ENCODE peak calls at places on chromosomes 11 and 22, in eight cellular contexts. L is CD4-positive, alpha-beta T cell; E is RWPE1; K is PC-9; U is GM12865; Z is MM.1S; W is ovary; M is thoracic aorta. H is an unnamed sample.

GRCh38 chr11:47109051-47109791 is 67.5 kb downstream of the ARFGAP2 start:
- DNase-seq in L (no peak), E (no peak), K (no peak), U (peak), Z (no peak), W (no peak), M (no peak), H (no peak)

GRCh38 chr11:107591446-107592236 is 694 bp downstream of the ELMOD1 start:
- DNase-seq in L (no peak), E (no peak), K (no peak), U (peak), Z (peak), W (no peak), M (no peak), H (peak)

GRCh38 chr11:32056445-32056844 is 34.4 kb upstream of the RCN1 start:
- DNase-seq in L (no peak), E (no peak), K (no peak), U (no peak), Z (no peak), W (no peak), M (no peak), H (peak)

GRCh38 chr11:18383388-18384156 is 10.8 kb upstream of the LDHA start:
- DNase-seq in L (peak), E (peak), K (peak), U (peak), Z (peak), W (peak), M (peak), H (peak)

GRCh38 chr11:2940930-2941821 is 12.0 kb upstream of the PHLDA2 start:
- DNase-seq in L (no peak), E (no peak), K (peak), U (no peak), Z (no peak), W (no peak), M (no peak), H (no peak)

GRCh38 chr22:22507743-22508273 is 734 bp downstream of the ZNF280B start:
- DNase-seq in L (no peak), E (no peak), K (no peak), U (no peak), Z (no peak), W (no peak), M (no peak), H (no peak)

GRCh38 chr11:112289588-112290461 is 29.2 kb upstream of the PLET1 start:
- DNase-seq in L (peak), E (peak), K (peak), U (peak), Z (peak), W (peak), M (peak), H (peak)

GRCh38 chr22:48927591-48927990 is 900.1 kb downstream of the BRD1 start:
- DNase-seq in L (no peak), E (no peak), K (no peak), U (no peak), Z (no peak), W (no peak), M (no peak), H (no peak)

GRCh38 chr22:25567305-25567704 is 2.8 kb downstream of the GRK3 start:
- DNase-seq in L (no peak), E (no peak), K (no peak), U (peak), Z (no peak), W (no peak), M (no peak), H (no peak)

GRCh38 chr22:45516923-45517675 is 14.4 kb downstream of the FBLN1 start:
- DNase-seq in L (no peak), E (no peak), K (peak), U (no peak), Z (no peak), W (no peak), M (no peak), H (peak)

GRCh38 chr11:65640483-65641207 is 2.7 kb downstream of the SIPA1 start:
- DNase-seq in L (no peak), E (no peak), K (no peak), U (peak), Z (no peak), W (no peak), M (no peak), H (no peak)

GRCh38 chr11:65894034-65894591 is 3.6 kb downstream of the CCDC85B start:
- DNase-seq in L (no peak), E (no peak), K (no peak), U (peak), Z (peak), W (no peak), M (no peak), H (no peak)

GRCh38 chr11:66007201-66007634 is 4.6 kb upstream of the CST6 start:
- DNase-seq in L (no peak), E (no peak), K (peak), U (no peak), Z (no peak), W (no peak), M (no peak), H (no peak)

GRCh38 chr22:24406322-24407277 is 20.8 kb upstream of the ADORA2A start:
- DNase-seq in L (no peak), E (no peak), K (no peak), U (no peak), Z (no peak), W (peak), M (no peak), H (no peak)

GRCh38 chr11:79087957-79088318 is 352.9 kb downstream of the TENM4 start:
- DNase-seq in L (no peak), E (no peak), K (no peak), U (no peak), Z (no peak), W (no peak), M (no peak), H (no peak)

GRCh38 chr22:27745154-27745553 is 56.4 kb downstream of the MN1 start:
- DNase-seq in L (no peak), E (no peak), K (no peak), U (no peak), Z (no peak), W (no peak), M (no peak), H (no peak)

GRCh38 chr11:67495234-67496005 is 9.7 kb downstream of the PITPNM1 start:
- DNase-seq in L (no peak), E (no peak), K (no peak), U (no peak), Z (no peak), W (no peak), M (no peak), H (no peak)

GRCh38 chr11:92224394-92225205 is at the start of gene FAT3:
- DNase-seq in L (no peak), E (peak), K (peak), U (no peak), Z (no peak), W (peak), M (no peak), H (peak)

GRCh38 chr11:72425053-72425980 is 9.0 kb downstream of the CLPB start:
- DNase-seq in L (no peak), E (no peak), K (no peak), U (no peak), Z (no peak), W (no peak), M (no peak), H (no peak)
- TF ChIP-seq CTCF in L (no peak), E (no peak), K (no peak), U (no peak), Z (no peak), W (no peak), M (no peak), H (no peak)

DNA sequence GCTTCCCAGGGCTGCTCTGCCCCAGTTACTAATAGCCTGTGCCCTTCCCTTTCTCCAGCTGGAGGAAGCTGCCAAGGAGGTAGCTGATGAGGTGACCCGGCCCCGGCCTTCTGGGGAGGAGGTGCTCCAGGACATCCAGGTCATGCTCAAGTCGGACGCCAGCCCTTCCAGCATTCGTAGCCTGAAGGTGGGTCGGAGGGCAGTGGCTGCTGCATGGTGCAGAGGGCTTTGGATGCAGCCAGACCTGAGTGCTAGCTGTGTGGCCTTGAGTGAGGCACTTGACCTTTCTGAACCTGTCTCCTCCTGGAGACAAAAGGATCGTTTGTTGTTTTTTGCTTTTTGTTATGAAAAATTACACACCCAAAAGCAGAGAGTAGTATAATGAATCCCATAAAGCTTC is 3.4 kb downstream of the MCM5 start:
- DNase-seq in L (no peak), E (no peak), K (no peak), U (no peak), Z (no peak), W (no peak), M (no peak), H (no peak)
- TF ChIP-seq CTCF in L (no peak), E (no peak), K (no peak), U (no peak), Z (no peak), W (no peak), M (no peak), H (no peak)

GRCh38 chr22:31504282-31504681 is 7.9 kb downstream of the SFI1 start:
- DNase-seq in L (no peak), E (no peak), K (no peak), U (no peak), Z (no peak), W (no peak), M (no peak), H (peak)
- TF ChIP-seq CTCF in L (no peak), E (no peak), K (no peak), U (no peak), Z (no peak), W (no peak), M (no peak), H (no peak)

GRCh38 chr22:37045958-37046357 is 5.6 kb upstream of the KCTD17 start:
- DNase-seq in L (no peak), E (no peak), K (no peak), U (peak), Z (peak), W (no peak), M (no peak), H (peak)
- TF ChIP-seq CTCF in L (peak), E (no peak), K (peak), U (peak), Z (peak), W (no peak), M (peak), H (peak)

GRCh38 chr11:73271936-73272679 is at the start of gene P2RY6:
- DNase-seq in L (no peak), E (peak), K (peak), U (peak), Z (peak), W (no peak), M (no peak), H (peak)
- TF ChIP-seq CTCF in L (no peak), E (no peak), K (no peak), U (no peak), Z (no peak), W (no peak), M (no peak), H (no peak)

DNA sequence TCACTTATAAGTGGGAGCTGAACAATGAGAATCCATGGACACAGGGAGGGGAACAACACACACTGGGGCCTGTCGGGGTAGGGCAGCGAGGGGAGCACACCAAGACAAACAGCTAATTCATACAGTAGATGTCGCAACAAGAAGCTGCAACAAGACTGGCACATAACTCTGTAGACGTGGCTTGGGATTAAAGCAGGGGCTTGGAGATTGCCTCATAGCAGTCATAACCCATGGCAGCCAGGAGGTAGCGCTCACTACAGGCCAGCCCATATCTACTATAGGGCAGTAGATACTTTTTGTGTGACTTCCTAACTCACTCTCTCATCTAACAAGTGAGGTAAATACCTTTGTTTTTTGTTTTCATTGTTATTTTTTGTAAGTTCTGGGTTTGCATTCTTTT is 1.7 kb upstream of the OR9G4 start:
- DNase-seq in L (no peak), E (no peak), K (no peak), U (no peak), Z (no peak), W (no peak), M (no peak), H (no peak)
- TF ChIP-seq CTCF in L (no peak), E (no peak), K (no peak), U (no peak), Z (no peak), W (no peak), M (no peak), H (no peak)

H was measured in fibroblast of mammary gland.